ENCODE peak calls at places on chromosomes 5 and 9, in seven cellular contexts. One of them, this sample, is unnamed.

GRCh38 chr5:142871056-142871879 is 101.1 kb downstream of the ARHGAP26 start:
- DNase-seq in brain microvascular endothelial cell: no peak
- DNase-seq in astrocyte of the spinal cord: no peak
- DNase-seq in GM23338: no peak
- DNase-seq in left ventricle myocardium inferior: no peak
- DNase-seq in lower leg skin: no peak
- DNase-seq in left lung: no peak
- DNase-seq in this sample: no peak

GRCh38 chr9:89418882-89419641 is 78.9 kb downstream of the SEMA4D start:
- DNase-seq in brain microvascular endothelial cell: no peak
- DNase-seq in astrocyte of the spinal cord: no peak
- DNase-seq in GM23338: no peak
- DNase-seq in left ventricle myocardium inferior: no peak
- DNase-seq in lower leg skin: peak
- DNase-seq in left lung: no peak
- DNase-seq in this sample: no peak

GRCh38 chr5:34735436-34736426 is 79.6 kb downstream of the RAI14 start:
- DNase-seq in brain microvascular endothelial cell: no peak
- DNase-seq in astrocyte of the spinal cord: peak
- DNase-seq in GM23338: no peak
- DNase-seq in left ventricle myocardium inferior: no peak
- DNase-seq in lower leg skin: no peak
- DNase-seq in left lung: no peak
- DNase-seq in this sample: no peak

GRCh38 chr5:169641253-169641652 is 4.2 kb downstream of the DOCK2 start:
- DNase-seq in brain microvascular endothelial cell: no peak
- DNase-seq in astrocyte of the spinal cord: peak
- DNase-seq in GM23338: peak
- DNase-seq in left ventricle myocardium inferior: no peak
- DNase-seq in lower leg skin: no peak
- DNase-seq in left lung: no peak
- DNase-seq in this sample: no peak

GRCh38 chr5:125196479-125197183 is 450.2 kb upstream of the ZNF608 start:
- DNase-seq in brain microvascular endothelial cell: no peak
- DNase-seq in astrocyte of the spinal cord: no peak
- DNase-seq in GM23338: no peak
- DNase-seq in left ventricle myocardium inferior: no peak
- DNase-seq in lower leg skin: no peak
- DNase-seq in left lung: no peak
- DNase-seq in this sample: peak

GRCh38 chr9:118444403-118444802 is 740.2 kb downstream of the TLR4 start:
- DNase-seq in brain microvascular endothelial cell: no peak
- DNase-seq in astrocyte of the spinal cord: no peak
- DNase-seq in GM23338: no peak
- DNase-seq in left ventricle myocardium inferior: no peak
- DNase-seq in lower leg skin: no peak
- DNase-seq in left lung: no peak
- DNase-seq in this sample: no peak

GRCh38 chr5:77852514-77853352 is 76.6 kb upstream of the TBCA start:
- DNase-seq in brain microvascular endothelial cell: peak
- DNase-seq in astrocyte of the spinal cord: peak
- DNase-seq in GM23338: peak
- DNase-seq in left ventricle myocardium inferior: peak
- DNase-seq in lower leg skin: no peak
- DNase-seq in left lung: peak
- DNase-seq in this sample: peak

GRCh38 chr9:89097219-89097618 is 81.4 kb downstream of the SHC3 start:
- DNase-seq in brain microvascular endothelial cell: no peak
- DNase-seq in astrocyte of the spinal cord: no peak
- DNase-seq in GM23338: no peak
- DNase-seq in left ventricle myocardium inferior: no peak
- DNase-seq in lower leg skin: no peak
- DNase-seq in left lung: no peak
- DNase-seq in this sample: no peak

GRCh38 chr5:163434410-163434866 is 3.0 kb upstream of the CCNG1 start:
- DNase-seq in brain microvascular endothelial cell: peak
- DNase-seq in astrocyte of the spinal cord: peak
- DNase-seq in GM23338: no peak
- DNase-seq in left ventricle myocardium inferior: no peak
- DNase-seq in lower leg skin: no peak
- DNase-seq in left lung: no peak
- DNase-seq in this sample: no peak

GRCh38 chr5:36692791-36693763 is 86.7 kb downstream of the SLC1A3 start:
- DNase-seq in brain microvascular endothelial cell: peak
- DNase-seq in astrocyte of the spinal cord: peak
- DNase-seq in GM23338: peak
- DNase-seq in left ventricle myocardium inferior: peak
- DNase-seq in lower leg skin: peak
- DNase-seq in left lung: peak
- DNase-seq in this sample: no peak

GRCh38 chr9:22228542-22228941 is 218.1 kb upstream of the DMRTA1 start:
- DNase-seq in brain microvascular endothelial cell: no peak
- DNase-seq in astrocyte of the spinal cord: no peak
- DNase-seq in GM23338: no peak
- DNase-seq in left ventricle myocardium inferior: no peak
- DNase-seq in lower leg skin: no peak
- DNase-seq in left lung: no peak
- DNase-seq in this sample: no peak
- TF ChIP-seq CTCF in brain microvascular endothelial cell: peak
- TF ChIP-seq CTCF in astrocyte of the spinal cord: peak
- TF ChIP-seq CTCF in GM23338: peak
- TF ChIP-seq CTCF in left ventricle myocardium inferior: peak
- TF ChIP-seq CTCF in lower leg skin: no peak
- TF ChIP-seq CTCF in left lung: no peak
- TF ChIP-seq CTCF in this sample: peak

DNA sequence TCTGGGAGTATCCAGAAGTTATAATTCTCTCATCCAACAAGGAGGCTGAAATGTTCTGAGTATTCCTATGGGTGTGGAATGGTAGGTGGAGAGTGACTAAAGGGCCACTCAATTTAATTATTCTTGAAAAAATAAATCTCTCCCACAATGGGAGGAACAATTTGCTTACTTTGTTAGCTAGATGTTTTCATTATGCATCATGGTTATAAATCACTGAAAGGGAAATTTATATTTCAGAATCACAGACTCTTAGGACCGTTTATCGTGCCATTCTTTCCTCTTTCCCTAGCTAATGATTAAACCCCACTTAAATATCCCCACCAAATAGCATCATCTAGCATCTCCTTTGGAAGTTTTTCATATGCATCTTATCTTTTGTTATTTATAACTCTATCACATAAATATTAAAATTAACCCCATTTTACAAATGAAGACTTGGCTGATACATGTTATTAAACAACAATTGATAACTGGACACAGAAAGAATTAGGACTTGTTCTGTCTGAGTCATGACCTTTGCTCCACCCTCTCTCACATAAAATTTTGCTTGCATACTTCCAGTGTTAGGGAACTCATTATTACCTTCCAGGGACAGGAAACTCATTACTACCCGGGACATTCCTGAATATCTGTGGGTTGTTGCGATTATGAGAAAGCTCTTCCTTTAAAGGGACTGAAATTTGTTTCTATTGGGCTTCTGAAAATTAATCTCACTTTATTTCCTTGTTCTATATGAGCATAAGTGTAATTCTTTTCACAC is 94.9 kb upstream of the NMUR2 start:
- DNase-seq in brain microvascular endothelial cell: no peak
- DNase-seq in astrocyte of the spinal cord: no peak
- DNase-seq in GM23338: no peak
- DNase-seq in left ventricle myocardium inferior: no peak
- DNase-seq in lower leg skin: no peak
- DNase-seq in left lung: no peak
- DNase-seq in this sample: no peak
- H3K4me3 ChIP-seq in brain microvascular endothelial cell: no peak
- H3K4me3 ChIP-seq in astrocyte of the spinal cord: no peak
- H3K4me3 ChIP-seq in GM23338: no peak
- H3K4me3 ChIP-seq in left ventricle myocardium inferior: no peak
- H3K4me3 ChIP-seq in lower leg skin: no peak
- H3K4me3 ChIP-seq in left lung: no peak
- H3K4me3 ChIP-seq in this sample: no peak

DNA sequence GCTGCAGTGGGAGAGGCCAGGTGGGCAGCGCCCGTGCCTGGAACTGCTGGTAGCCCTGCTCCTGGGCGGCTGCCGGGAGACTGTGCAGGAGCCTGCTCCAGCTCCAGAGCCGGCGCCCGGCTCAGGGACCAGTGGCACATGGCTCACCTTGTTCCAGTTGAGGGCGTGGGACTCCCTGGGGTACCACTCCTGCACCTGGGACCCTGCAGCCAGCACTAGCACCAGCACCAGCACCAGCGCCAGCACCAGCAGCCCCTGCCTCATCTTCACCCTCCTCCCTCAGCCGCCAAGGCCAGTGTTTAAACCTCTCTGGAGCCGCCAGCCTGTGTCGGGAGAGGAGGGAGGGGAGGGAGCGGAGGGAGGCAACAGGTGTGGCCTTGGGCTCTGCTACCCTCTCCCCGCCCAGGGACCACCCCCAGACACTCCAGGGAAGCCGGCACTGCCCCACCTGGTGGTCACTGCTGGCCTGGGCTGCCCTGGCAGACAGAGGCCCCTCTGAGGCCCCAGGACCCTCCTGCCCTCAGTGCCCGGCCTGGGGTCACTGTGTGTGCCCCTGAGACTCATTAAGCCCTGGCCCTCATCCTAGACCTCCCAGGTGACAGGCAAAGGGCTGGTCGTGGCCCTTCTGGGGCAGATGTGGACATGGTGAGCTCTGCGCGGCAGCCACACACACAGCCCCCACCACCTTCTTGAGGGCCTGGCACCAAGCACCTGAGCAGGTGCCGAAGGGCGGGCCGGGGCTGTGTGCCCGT is at the start of gene LCN10:
- DNase-seq in brain microvascular endothelial cell: no peak
- DNase-seq in astrocyte of the spinal cord: no peak
- DNase-seq in GM23338: peak
- DNase-seq in left ventricle myocardium inferior: no peak
- DNase-seq in lower leg skin: no peak
- DNase-seq in left lung: peak
- DNase-seq in this sample: no peak
- TF ChIP-seq CTCF in brain microvascular endothelial cell: peak
- TF ChIP-seq CTCF in astrocyte of the spinal cord: peak
- TF ChIP-seq CTCF in GM23338: peak
- TF ChIP-seq CTCF in left ventricle myocardium inferior: peak
- TF ChIP-seq CTCF in lower leg skin: no peak
- TF ChIP-seq CTCF in left lung: no peak
- TF ChIP-seq CTCF in this sample: peak

GRCh38 chr9:112503170-112503569 is 16.5 kb downstream of the KIAA1958 start:
- DNase-seq in brain microvascular endothelial cell: no peak
- DNase-seq in astrocyte of the spinal cord: no peak
- DNase-seq in GM23338: no peak
- DNase-seq in left ventricle myocardium inferior: peak
- DNase-seq in lower leg skin: no peak
- DNase-seq in left lung: peak
- DNase-seq in this sample: no peak

GRCh38 chr9:112505607-112506006 is 19.0 kb downstream of the KIAA1958 start:
- DNase-seq in brain microvascular endothelial cell: no peak
- DNase-seq in astrocyte of the spinal cord: no peak
- DNase-seq in GM23338: no peak
- DNase-seq in left ventricle myocardium inferior: no peak
- DNase-seq in lower leg skin: no peak
- DNase-seq in left lung: no peak
- DNase-seq in this sample: no peak

GRCh38 chr9:112505083-112505482 is 18.5 kb downstream of the KIAA1958 start:
- DNase-seq in brain microvascular endothelial cell: no peak
- DNase-seq in astrocyte of the spinal cord: no peak
- DNase-seq in GM23338: no peak
- DNase-seq in left ventricle myocardium inferior: no peak
- DNase-seq in lower leg skin: no peak
- DNase-seq in left lung: no peak
- DNase-seq in this sample: no peak

GRCh38 chr9:112502177-112502946 is 15.7 kb downstream of the KIAA1958 start:
- DNase-seq in brain microvascular endothelial cell: no peak
- DNase-seq in astrocyte of the spinal cord: no peak
- DNase-seq in GM23338: no peak
- DNase-seq in left ventricle myocardium inferior: no peak
- DNase-seq in lower leg skin: no peak
- DNase-seq in left lung: no peak
- DNase-seq in this sample: no peak

GRCh38 chr9:112507281-112507680 is 20.7 kb downstream of the KIAA1958 start:
- DNase-seq in brain microvascular endothelial cell: no peak
- DNase-seq in astrocyte of the spinal cord: no peak
- DNase-seq in GM23338: no peak
- DNase-seq in left ventricle myocardium inferior: no peak
- DNase-seq in lower leg skin: no peak
- DNase-seq in left lung: no peak
- DNase-seq in this sample: no peak
- H3K4me3 ChIP-seq in brain microvascular endothelial cell: no peak
- H3K4me3 ChIP-seq in astrocyte of the spinal cord: no peak
- H3K4me3 ChIP-seq in GM23338: no peak
- H3K4me3 ChIP-seq in left ventricle myocardium inferior: no peak
- H3K4me3 ChIP-seq in lower leg skin: no peak
- H3K4me3 ChIP-seq in left lung: no peak
- H3K4me3 ChIP-seq in this sample: no peak